ENCODE peak calls at places on chromosomes 2 and 18, in eight cellular contexts. B is stomach, W is esophagus muscularis mucosa, O is GM13976, H is GM12865, Z is cardiac fibroblast, L is AG09309, T is neural crest cell. D is an unnamed sample.

GRCh38 chr2:164745012-164745797 is 96.4 kb downstream of the COBLL1 start:
- DNase-seq in B (no peak), W (no peak), O (no peak), H (no peak), Z (peak; percentile 65), L (no peak), T (no peak), D (no peak)

GRCh38 chr2:67002618-67003371 is 394.3 kb upstream of the ETAA1 start:
- DNase-seq in B (no peak), W (no peak), O (no peak), H (no peak), Z (peak; percentile 7), L (no peak), T (no peak), D (no peak)

GRCh38 chr18:57004366-57005121 is 142.3 kb upstream of the BOD1L2 start:
- DNase-seq in B (no peak), W (no peak), O (peak; percentile 54), H (peak; percentile 72), Z (peak; percentile 70), L (peak; percentile 18), T (no peak), D (no peak)

GRCh38 chr2:20868377-20868776 is 45.5 kb upstream of the LDAH start:
- DNase-seq in B (no peak), W (no peak), O (peak; percentile 48), H (peak; percentile 74), Z (no peak), L (no peak), T (no peak), D (no peak)

GRCh38 chr18:75478996-75479870 is 51.7 kb upstream of the SMIM21 start:
- DNase-seq in B (no peak), W (no peak), O (peak; percentile 40), H (peak; percentile 43), Z (peak; percentile 73), L (no peak), T (no peak), D (no peak)

GRCh38 chr2:42835577-42836371 is 43.4 kb upstream of the HAAO start:
- DNase-seq in B (no peak), W (no peak), O (no peak), H (no peak), Z (peak; percentile 100), L (peak; percentile 99), T (no peak), D (peak; percentile 99)

GRCh38 chr2:155381446-155381845 is 683.0 kb downstream of the KCNJ3 start:
- DNase-seq in B (no peak), W (no peak), O (no peak), H (no peak), Z (no peak), L (no peak), T (no peak), D (no peak)

GRCh38 chr2:96146881-96147592 is 1.8 kb upstream of the DUSP2 start:
- DNase-seq in B (no peak), W (no peak), O (no peak), H (no peak), Z (no peak), L (no peak), T (no peak), D (no peak)

GRCh38 chr2:134372611-134373131 is 118.8 kb downstream of the MGAT5 start:
- DNase-seq in B (no peak), W (no peak), O (no peak), H (no peak), Z (peak; percentile 60), L (peak; percentile 70), T (no peak), D (no peak)

GRCh38 chr2:118046628-118047210 is 32.8 kb upstream of the CCDC93 start:
- DNase-seq in B (no peak), W (no peak), O (peak; percentile 31), H (peak; percentile 46), Z (peak; percentile 67), L (no peak), T (no peak), D (no peak)

GRCh38 chr2:180573951-180574350 is 406.5 kb upstream of the UBE2E3 start:
- DNase-seq in B (no peak), W (no peak), O (no peak), H (no peak), Z (peak; percentile 30), L (no peak), T (no peak), D (no peak)

GRCh38 chr2:241931976-241932894 is 62.7 kb downstream of the RTP5 start:
- DNase-seq in B (peak; percentile 24), W (no peak), O (no peak), H (no peak), Z (no peak), L (no peak), T (no peak), D (no peak)

GRCh38 chr2:149219853-149220252 is 110.5 kb upstream of the LYPD6 start:
- DNase-seq in B (no peak), W (no peak), O (no peak), H (no peak), Z (no peak), L (no peak), T (no peak), D (no peak)

GRCh38 chr2:170030040-170030439 is 147.9 kb upstream of the MYO3B start:
- DNase-seq in B (no peak), W (no peak), O (no peak), H (no peak), Z (peak; percentile 23), L (no peak), T (no peak), D (no peak)

GRCh38 chr2:65349863-65350262 is 82.5 kb downstream of the SPRED2 start:
- DNase-seq in B (peak; percentile 69), W (peak; percentile 92), O (no peak), H (no peak), Z (peak; percentile 86), L (no peak), T (no peak), D (no peak)

GRCh38 chr2:124530203-124530602 is 505.1 kb downstream of the CNTNAP5 start:
- DNase-seq in B (no peak), W (no peak), O (no peak), H (no peak), Z (peak; percentile 21), L (no peak), T (no peak), D (no peak)
- TF ChIP-seq CTCF in B (no peak), W (no peak), O (no peak), H (no peak), Z (no peak), L (no peak), T (no peak), D (no peak)

GRCh38 chr2:31031132-31031706 is 107.0 kb downstream of the GALNT14 start:
- DNase-seq in B (no peak), W (no peak), O (no peak), H (peak; percentile 58), Z (no peak), L (no peak), T (no peak), D (no peak)

GRCh38 chr2:31032475-31032874 is 105.8 kb downstream of the GALNT14 start:
- DNase-seq in B (no peak), W (no peak), O (no peak), H (no peak), Z (no peak), L (no peak), T (no peak), D (no peak)

GRCh38 chr2:31028415-31028814 is 109.8 kb downstream of the GALNT14 start:
- DNase-seq in B (no peak), W (no peak), O (no peak), H (no peak), Z (no peak), L (no peak), T (no peak), D (no peak)

GRCh38 chr2:31037058-31037457 is 101.2 kb downstream of the GALNT14 start:
- DNase-seq in B (no peak), W (no peak), O (no peak), H (no peak), Z (no peak), L (no peak), T (no peak), D (no peak)

DNA sequence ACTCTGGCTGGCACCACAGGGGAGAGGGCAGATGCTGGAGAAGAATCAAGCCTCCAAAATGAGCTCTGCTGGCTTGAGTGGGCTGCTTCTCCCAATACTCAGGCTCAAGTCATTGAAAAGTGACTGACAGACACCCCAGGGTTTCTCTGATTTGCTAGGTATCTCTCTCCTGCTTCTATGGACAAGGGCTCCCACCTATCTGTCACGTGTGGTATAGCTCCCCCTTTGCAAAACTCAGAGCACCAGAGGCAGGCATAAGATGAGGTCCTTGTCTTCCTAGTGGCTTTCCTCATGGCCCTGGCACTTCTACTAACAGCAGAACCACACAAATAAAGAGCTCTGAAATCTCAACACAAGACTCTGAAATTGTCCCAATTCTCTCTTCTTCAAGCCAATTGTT is 105.2 kb downstream of the GALNT14 start:
- DNase-seq in B (no peak), W (no peak), O (no peak), H (no peak), Z (no peak), L (no peak), T (no peak), D (no peak)
- TF ChIP-seq CTCF in B (no peak), W (no peak), O (no peak), H (no peak), Z (no peak), L (no peak), T (no peak), D (no peak)

DNA sequence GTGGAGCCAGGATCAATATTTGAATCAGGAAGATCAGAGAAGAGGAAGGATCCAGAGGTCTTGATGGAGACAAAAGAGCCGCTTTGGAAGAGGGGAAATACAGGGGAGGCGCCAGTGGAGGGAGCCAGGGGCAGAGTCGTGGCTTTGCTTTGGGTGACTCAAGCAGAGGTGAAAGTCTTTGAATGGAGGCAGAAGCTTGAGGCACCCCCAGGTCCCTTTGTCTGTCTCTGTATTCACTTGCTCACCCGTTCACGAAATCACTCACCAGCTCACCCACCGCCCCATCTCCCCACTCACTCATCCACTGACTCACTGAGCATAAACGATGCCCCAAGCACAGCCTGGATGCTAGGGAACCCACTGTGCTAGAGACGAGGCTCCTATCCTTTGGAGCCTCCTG is 134.1 kb downstream of the ACOXL start:
- DNase-seq in B (no peak), W (no peak), O (no peak), H (no peak), Z (no peak), L (no peak), T (no peak), D (no peak)
- TF ChIP-seq CTCF in B (no peak), W (no peak), O (no peak), H (no peak), Z (no peak), L (no peak), T (no peak), D (no peak)

GRCh38 chr2:132670104-132670960 is at the start of gene LYPD1:
- DNase-seq in B (no peak), W (no peak), O (no peak), H (no peak), Z (no peak), L (no peak), T (peak; percentile 23), D (no peak)

GRCh38 chr2:132667716-132668115 is 2.3 kb downstream of the LYPD1 start:
- DNase-seq in B (no peak), W (no peak), O (no peak), H (no peak), Z (no peak), L (no peak), T (no peak), D (no peak)

GRCh38 chr2:132669854-132670103 is 226 bp downstream of the LYPD1 start:
- DNase-seq in B (no peak), W (no peak), O (no peak), H (no peak), Z (peak; percentile 17), L (no peak), T (peak; percentile 12), D (no peak)

GRCh38 chr2:132668189-132668833 is 1.7 kb downstream of the LYPD1 start:
- DNase-seq in B (no peak), W (no peak), O (no peak), H (no peak), Z (no peak), L (no peak), T (peak; percentile 51), D (no peak)

GRCh38 chr2:132668986-132669853 is 785 bp downstream of the LYPD1 start:
- DNase-seq in B (no peak), W (no peak), O (no peak), H (no peak), Z (peak; percentile 27), L (no peak), T (peak; percentile 22), D (no peak)
- TF ChIP-seq CTCF in B (no peak), W (no peak), O (no peak), H (no peak), Z (no peak), L (peak; percentile 21), T (peak; percentile 27), D (no peak)

D was measured in vagina.